ENCODE peak calls at places on chromosomes 2 and 18, in seven cellular contexts. I, G, B, A, F, L and R are unnamed samples.
A peak's percentile ranks its signal among the peaks of the same experiment; 100 is the strongest.

GRCh38 chr18:598053-598665 is 1.4 kb downstream of the CLUL1 start:
- DNase-seq in I (no peak), G (no peak), B (no peak), A (no peak), F (peak; percentile 30), L (no peak), R (no peak)

GRCh38 chr2:172434821-172435607 is 7.6 kb downstream of the ITGA6 start:
- DNase-seq in F (no peak), L (peak; percentile 20), A (peak; percentile 49), I (no peak), B (no peak), G (no peak), R (no peak)

GRCh38 chr2:788227-789032 is 111.2 kb upstream of the TMEM18 start:
- DNase-seq in A (no peak), F (no peak), I (no peak), B (no peak), L (no peak), G (no peak), R (no peak)

GRCh38 chr18:35917043-35917442 is 55.4 kb upstream of the RMP24 start:
- DNase-seq in I (no peak), F (no peak), B (no peak), G (no peak), A (no peak), L (no peak), R (no peak)

GRCh38 chr2:204608261-204608660 is 63.0 kb downstream of the PARD3B start:
- DNase-seq in I (peak; percentile 45), A (no peak), F (peak; percentile 83), L (no peak), B (no peak), G (no peak), R (no peak)

GRCh38 chr2:227079726-227080125 is 84.3 kb downstream of the COL4A4 start:
- DNase-seq in I (no peak), F (peak; percentile 17), B (no peak), G (no peak), L (no peak), A (no peak), R (no peak)

GRCh38 chr2:104468846-104469245 is 385.1 kb upstream of the POU3F3 start:
- DNase-seq in A (no peak), B (no peak), L (no peak), G (no peak), I (no peak), F (no peak), R (no peak)

GRCh38 chr18:9637036-9637767 is 22.8 kb upstream of the PPP4R1 start:
- DNase-seq in F (no peak), A (no peak), L (no peak), B (no peak), I (peak; percentile 69), G (no peak), R (no peak)

GRCh38 chr2:188668017-188668663 is 306.0 kb upstream of the COL3A1 start:
- DNase-seq in F (peak; percentile 83), A (no peak), B (no peak), I (peak; percentile 94), G (no peak), L (no peak), R (no peak)

DNA sequence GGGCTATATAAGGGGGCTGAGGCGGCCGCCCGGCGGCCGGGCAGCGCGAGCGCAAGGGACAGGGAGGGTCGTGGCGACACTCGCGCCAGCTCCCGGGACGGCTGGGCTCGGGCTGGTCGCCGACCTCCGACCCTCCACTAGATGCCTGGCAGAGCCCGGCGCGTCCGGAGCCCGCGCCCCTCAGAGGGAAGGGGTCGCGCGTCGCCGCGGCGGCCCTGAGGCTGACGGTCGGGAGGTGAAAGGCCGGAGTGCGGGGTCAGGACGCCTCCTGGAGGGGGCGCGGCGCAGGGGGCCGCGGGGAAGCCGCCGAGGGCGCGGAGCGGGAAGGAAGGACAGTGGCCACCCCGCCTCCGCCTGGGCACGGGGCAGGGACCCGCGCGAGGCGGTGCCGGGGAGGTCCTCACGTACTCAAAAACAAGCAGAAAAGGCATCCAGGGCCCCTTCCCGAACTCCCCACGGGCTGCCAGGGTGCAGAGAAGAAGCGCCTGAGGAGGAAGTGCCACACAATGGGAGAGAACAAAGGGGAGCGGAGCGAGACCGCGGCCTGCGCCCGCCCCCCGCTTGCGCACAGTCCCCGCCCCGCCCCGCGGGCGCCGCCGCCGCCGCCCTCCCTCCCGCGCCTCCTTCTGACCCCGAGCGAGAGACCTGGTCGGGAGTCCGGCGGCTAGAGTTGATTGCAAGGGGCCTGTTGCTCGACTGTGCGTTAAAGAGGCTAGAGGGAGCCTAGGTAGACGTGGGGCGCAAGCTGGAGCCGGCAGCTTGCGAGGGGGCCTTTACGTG is 791 bp upstream of the KLF7 start:
- DNase-seq in I (peak; percentile 91), A (peak; percentile 57), B (peak; percentile 12), G (peak; percentile 92), L (peak; percentile 89), F (peak; percentile 88), R (peak; percentile 85)
- TF ChIP-seq CTCF in I (no peak), A (no peak), B (peak; percentile 53), G (no peak), L (peak; percentile 8), F (no peak), R (peak; percentile 54)

DNA sequence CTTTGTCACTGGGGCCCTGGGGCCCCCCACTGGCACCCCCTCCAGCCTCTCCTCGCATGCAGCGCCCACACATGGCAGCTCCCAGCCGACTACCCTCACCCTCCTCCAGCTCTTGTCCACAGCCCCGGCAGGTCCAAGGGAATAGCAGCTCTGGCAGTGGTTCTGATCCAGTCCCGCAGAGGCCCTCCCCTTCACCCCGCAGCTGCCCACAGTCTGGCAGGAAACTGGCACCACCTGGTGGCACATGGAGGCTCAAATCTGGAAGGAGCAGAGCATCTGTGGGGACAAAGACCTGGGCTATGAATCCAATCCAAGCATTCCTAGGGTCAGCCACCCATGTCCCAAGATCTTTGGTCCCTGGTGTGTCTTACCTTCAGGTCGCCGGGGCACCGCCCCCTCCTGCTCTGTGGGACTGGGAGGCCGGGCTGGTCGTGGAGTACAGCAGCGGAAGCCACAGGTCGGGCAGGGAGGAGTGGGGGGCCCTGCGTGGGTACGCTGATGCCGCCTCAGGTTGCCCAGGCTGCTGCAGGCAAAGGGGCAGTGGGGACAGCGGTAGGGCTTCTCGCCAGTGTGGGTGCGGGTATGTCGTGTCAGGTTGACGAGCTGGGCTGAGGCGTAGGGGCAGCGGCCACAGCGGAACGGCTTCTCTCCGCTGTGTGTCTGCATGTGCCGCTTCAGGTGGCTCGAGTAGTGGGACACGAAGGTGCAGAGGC is 2.3 kb downstream of the ZNF513 start:
- DNase-seq in B (no peak), I (no peak), F (peak; percentile 27), A (no peak), L (no peak), G (no peak), R (no peak)
- TF ChIP-seq CTCF in B (no peak), I (peak; percentile 15), F (peak; percentile 13), A (no peak), L (no peak), G (no peak), R (no peak)

GRCh38 chr2:46231721-46232120 is 65.5 kb upstream of the EPAS1 start:
- DNase-seq in I (no peak), G (no peak), A (no peak), F (no peak), B (no peak), L (no peak), R (no peak)

GRCh38 chr2:46227674-46228289 is 69.4 kb upstream of the EPAS1 start:
- DNase-seq in I (no peak), F (no peak), G (no peak), L (no peak), A (no peak), B (no peak), R (no peak)

GRCh38 chr2:46230677-46231425 is 66.4 kb upstream of the EPAS1 start:
- DNase-seq in B (no peak), G (no peak), F (no peak), I (no peak), A (no peak), L (no peak), R (no peak)

GRCh38 chr2:46230115-46230571 is 67.1 kb upstream of the EPAS1 start:
- DNase-seq in I (no peak), G (peak; percentile 69), B (no peak), F (no peak), L (no peak), A (no peak), R (no peak)

DNA sequence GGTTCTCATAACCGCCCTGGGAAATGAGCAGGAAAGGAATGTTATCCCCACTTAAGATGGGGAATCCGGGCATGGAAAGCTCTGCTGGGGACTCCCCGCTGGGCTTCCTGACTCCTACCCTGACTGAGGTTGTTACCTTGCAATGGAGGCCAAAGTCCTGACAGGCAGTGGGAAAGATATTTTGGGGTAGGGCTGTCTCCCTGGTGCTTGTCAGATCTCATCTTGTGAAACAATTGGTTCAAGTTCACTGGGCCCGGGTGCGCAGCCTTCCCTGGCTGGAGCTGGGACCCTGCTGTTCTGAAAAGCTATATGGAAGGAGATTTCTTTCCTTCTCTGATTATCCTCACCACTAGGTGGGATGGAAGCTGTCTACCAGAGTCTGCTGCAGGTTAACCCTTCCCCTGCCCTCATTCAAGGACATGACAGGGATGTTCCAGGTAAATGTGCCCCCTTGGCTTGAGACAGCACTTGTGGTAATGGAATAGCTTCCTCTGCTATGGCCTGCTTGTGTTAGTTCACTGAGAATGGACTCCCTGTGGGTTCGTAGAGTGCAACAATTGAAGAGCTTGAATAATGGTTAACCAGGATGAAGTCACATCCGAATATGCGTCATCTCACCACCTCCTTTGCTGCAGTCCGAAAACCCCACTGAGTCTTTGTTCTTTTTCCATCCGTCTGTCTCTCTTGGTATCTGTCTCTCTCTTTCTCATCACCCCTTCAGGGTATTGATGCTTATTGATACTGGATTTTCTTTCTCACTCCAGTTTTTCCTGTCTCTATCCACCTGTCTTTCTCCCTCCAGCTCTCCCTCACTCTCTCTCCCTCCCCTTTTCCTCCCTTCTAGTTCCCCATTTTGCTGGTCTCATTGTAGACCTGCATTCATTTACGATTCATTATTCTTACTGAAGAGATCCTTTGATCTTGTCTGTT is 67.8 kb upstream of the EPAS1 start:
- DNase-seq in B (no peak), F (peak; percentile 29), A (no peak), I (peak; percentile 45), G (no peak), L (no peak), R (no peak)
- TF ChIP-seq CTCF in B (no peak), F (peak; percentile 8), A (no peak), I (no peak), G (no peak), L (no peak), R (no peak)

DNA sequence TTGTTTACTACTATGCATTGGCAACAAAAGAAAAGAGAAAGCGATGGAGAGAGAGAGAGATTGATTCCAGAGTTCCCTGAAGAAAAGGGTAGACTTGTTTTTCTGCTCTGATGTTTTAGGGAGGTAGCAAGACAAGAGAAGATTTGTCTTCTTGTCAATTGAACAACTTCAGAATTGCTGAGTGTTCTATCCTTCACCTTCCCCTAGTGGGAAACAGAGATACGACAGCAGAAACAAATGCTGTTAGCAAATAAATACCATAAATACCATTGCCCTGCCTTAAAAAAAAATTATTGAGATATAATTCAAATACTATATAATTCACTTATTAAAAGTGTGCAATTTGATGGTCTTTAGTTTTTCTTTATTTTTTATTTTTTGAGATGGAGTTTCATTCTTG is 26.2 kb upstream of the CCDC150 start:
- DNase-seq in B (no peak), A (no peak), G (no peak), I (no peak), L (no peak), F (no peak), R (no peak)
- TF ChIP-seq CTCF in B (no peak), A (no peak), G (no peak), I (peak; percentile 14), L (no peak), F (no peak), R (no peak)